ENCODE peak calls at places on chromosome X, in six cellular contexts. S is K562, G is A549, Y is transverse colon, V is GM12892, I is body of pancreas. W is an unnamed sample.

GRCh38 chrX:10450959-10451355 is 169.4 kb downstream of the MID1 start:
- DNase-seq in I (no peak), S (no peak), G (no peak), Y (no peak), V (no peak), W (no peak)

GRCh38 chrX:42519666-42520231 is 258.2 kb downstream of the PPP1R2C start:
- DNase-seq in V (no peak), I (no peak), G (peak), S (peak), Y (no peak), W (no peak)

GRCh38 chrX:108541286-108541685 is 101.6 kb downstream of the COL4A5 start:
- DNase-seq in V (no peak), S (no peak), I (no peak), G (no peak), Y (no peak), W (no peak)

GRCh38 chrX:4674028-4674782 is 960.8 kb upstream of the PRKX start:
- DNase-seq in V (no peak), I (no peak), S (no peak), G (no peak), Y (no peak), W (no peak)

GRCh38 chrX:13427441-13428054 is 107.7 kb upstream of the ATXN3L start:
- DNase-seq in S (peak), Y (no peak), I (no peak), V (no peak), G (peak), W (no peak)

GRCh38 chrX:19005909-19006308 is 22.0 kb upstream of the PHKA2 start:
- DNase-seq in V (no peak), Y (no peak), S (no peak), G (peak), I (no peak), W (no peak)

GRCh38 chrX:12791253-12792228 is at the start of gene PRPS2:
- DNase-seq in I (peak), S (peak), V (peak), G (peak), Y (peak), W (peak)

GRCh38 chrX:70998402-70999027 is 67.6 kb upstream of the SLC7A3 start:
- DNase-seq in V (no peak), S (peak), Y (no peak), G (peak), I (no peak), W (peak)

GRCh38 chrX:152197425-152197824 is 59.0 kb upstream of the MAGEA10 start:
- DNase-seq in V (no peak), Y (no peak), I (no peak), S (peak), G (no peak), W (no peak)

GRCh38 chrX:110108381-110108796 is 105.5 kb downstream of the TMEM164 start:
- DNase-seq in S (no peak), V (no peak), Y (no peak), I (no peak), G (no peak), W (no peak)

GRCh38 chrX:2627272-2627867 is 63.7 kb upstream of the CD99 start:
- DNase-seq in S (peak), G (peak), V (no peak), Y (peak), I (peak), W (peak)

GRCh38 chrX:108071578-108071977 is 19.8 kb downstream of the PSMD10 start:
- DNase-seq in I (no peak), V (no peak), G (no peak), Y (no peak), S (no peak), W (no peak)

GRCh38 chrX:148416931-148417330 is 83.5 kb upstream of the AFF2 start:
- DNase-seq in I (no peak), V (no peak), G (no peak), Y (no peak), S (no peak), W (no peak)

DNA sequence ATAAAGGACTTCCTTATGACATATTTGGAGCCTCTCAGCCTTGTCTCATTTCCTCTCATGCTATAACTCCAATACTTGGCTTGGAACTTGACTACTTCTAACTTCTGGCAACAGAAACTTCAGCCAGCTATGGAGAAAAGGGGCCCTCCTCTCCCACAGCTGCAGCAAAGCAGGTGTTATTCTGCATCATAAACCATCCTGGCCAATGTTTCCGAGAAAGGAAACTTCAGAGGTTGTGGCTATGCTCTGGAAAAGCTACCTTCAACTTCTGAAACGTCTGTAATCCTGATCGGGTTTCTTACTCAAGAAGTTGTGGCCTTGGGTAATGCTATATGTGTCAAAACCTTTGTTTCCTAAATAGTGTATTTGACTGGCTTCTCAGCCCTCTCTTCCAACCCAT is 109.5 kb upstream of the CDX4 start:
- DNase-seq in I (no peak), Y (no peak), G (no peak), V (no peak), S (no peak), W (no peak)
- TF ChIP-seq POLR2A in I (no peak), Y (no peak), G (no peak), V (no peak), S (no peak), W (no peak)

DNA sequence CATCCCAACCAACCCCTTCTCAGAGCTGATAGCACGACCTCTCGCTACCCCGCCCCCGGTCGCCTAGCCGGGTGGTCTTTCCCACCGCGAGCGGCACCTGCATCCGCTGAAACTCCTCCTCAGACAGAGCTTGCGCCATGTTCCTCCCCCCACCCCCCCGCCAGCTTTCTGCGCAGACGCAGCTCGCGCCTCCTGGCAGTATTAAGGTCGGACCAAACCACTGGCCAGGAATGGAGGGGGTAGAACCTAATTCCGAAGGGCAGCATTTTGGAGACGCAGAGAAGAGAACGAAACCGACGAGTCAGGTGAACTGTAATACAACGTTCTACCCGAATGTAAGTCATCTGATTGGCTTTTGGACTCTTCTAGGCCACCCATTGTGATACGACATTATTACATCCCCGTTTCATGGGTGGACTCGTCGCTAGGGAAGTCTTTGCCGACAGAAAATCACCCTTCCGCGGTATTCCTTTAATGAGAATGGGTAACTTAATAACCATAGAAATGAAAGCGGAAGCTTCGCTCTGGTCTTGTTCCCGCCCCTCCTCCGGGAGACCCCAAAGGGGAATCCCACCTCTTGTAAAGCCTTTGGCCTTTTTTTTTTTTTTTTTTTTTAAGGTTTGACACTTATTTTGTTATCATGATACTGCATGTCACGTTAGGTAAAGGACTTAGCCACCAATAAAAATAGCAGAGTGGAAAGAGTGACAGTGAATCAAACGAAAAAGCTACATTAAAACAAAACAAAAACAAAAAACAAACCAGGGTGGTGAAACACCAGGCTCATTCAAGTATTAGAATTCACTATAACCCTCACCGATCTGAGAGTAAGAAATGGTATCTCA is at the start of gene GRIPAP1:
- DNase-seq in G (peak), V (peak), Y (peak), S (peak), I (peak), W (peak)
- TF ChIP-seq POLR2A in G (peak), V (peak), Y (peak), S (peak), I (peak), W (no peak)

DNA sequence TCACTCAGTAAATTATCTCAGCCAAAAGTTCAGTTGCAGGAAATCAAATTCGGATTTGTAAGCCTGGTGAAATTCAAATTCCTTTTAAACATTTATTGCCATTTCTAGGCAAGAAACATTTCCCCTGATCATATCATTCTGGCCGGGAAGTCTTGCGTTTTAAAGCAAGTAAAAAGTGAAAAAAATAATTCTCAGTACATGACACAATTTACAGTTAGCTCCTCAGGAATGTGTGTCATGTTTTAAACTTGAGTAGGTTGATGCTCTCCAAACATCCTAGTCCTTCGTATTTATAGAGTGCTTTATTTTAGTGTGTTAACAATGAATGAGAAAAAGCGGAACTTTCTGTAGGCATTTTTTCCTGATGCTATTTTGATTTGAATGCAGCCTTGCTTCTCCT is 158.3 kb upstream of the SCML1 start:
- DNase-seq in V (no peak), I (no peak), S (no peak), Y (no peak), G (no peak), W (no peak)
- TF ChIP-seq POLR2A in V (no peak), I (no peak), S (no peak), Y (no peak), G (no peak), W (no peak)

GRCh38 chrX:78139160-78140123 is at the start of gene TAF9B:
- DNase-seq in G (peak), S (peak), I (peak), V (peak), Y (peak), W (peak)
- TF ChIP-seq POLR2A in G (peak), S (peak), I (peak), V (peak), Y (peak), W (no peak)

DNA sequence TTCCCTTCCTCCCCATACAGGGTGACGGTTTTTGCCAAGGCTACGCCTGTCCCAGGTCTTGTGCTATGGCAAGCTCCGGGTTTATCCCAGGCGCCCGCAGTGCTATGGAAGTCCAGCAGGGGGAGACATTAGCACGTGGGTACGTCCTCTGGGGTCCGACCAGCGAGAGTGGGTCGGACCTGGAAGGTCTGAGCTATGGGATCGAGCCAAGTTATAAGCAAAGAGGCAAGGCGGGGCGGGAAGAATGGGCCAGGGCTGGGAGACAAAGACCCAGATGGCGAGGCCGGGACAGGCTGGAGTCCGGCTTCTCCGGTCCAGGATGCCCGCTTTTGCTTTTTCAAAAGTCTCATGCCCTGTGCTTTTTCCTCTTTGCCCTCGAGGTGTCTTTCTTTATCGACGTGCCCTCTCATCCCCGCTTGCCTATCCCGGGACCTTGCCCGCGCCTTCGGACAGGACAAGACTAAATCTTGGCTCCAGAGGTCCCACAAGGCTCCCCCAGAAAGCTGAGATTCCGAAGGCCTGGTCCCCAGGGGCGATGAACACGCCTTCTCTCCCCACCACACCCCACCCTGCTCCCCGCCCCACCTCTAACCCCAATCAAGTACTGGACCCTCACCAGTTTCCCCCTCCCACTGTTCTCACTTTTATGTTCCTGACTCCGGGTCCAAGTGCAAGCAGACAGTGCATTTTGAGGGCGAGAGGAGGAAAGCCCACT is 816 bp upstream of the EFNB1 start:
- DNase-seq in G (peak), S (peak), I (peak), Y (peak), V (peak), W (peak)
- TF ChIP-seq POLR2A in G (no peak), S (no peak), I (no peak), Y (no peak), V (no peak), W (no peak)

GRCh38 chrX:37716502-37717068 is 31.0 kb downstream of the XK start:
- DNase-seq in V (no peak), I (no peak), Y (no peak), S (peak), G (no peak), W (no peak)
- TF ChIP-seq POLR2A in V (no peak), I (no peak), Y (no peak), S (no peak), G (no peak), W (no peak)

GRCh38 chrX:47144626-47145407 is at the start of the genes NDUFB11 and RBM10:
- DNase-seq in G (peak), V (peak), I (peak), Y (peak), S (peak), W (peak)
- TF ChIP-seq POLR2A in G (peak), V (peak), I (peak), Y (peak), S (peak), W (no peak)

GRCh38 chrX:37580080-37580479 is 8.6 kb downstream of the LANCL3 start:
- DNase-seq in V (no peak), G (no peak), I (no peak), Y (no peak), S (no peak), W (no peak)
- TF ChIP-seq POLR2A in V (no peak), G (no peak), I (no peak), Y (no peak), S (no peak), W (no peak)

GRCh38 chrX:44871114-44871645 is 1.8 kb upstream of the KDM6A start:
- DNase-seq in G (no peak), I (peak), S (peak), Y (peak), V (no peak), W (no peak)

GRCh38 chrX:44873415-44874270 is 655 bp downstream of the KDM6A start:
- DNase-seq in S (peak), V (peak), I (peak), G (peak), Y (peak), W (peak)

GRCh38 chrX:44874481-44875184 is 1.6 kb downstream of the KDM6A start:
- DNase-seq in V (no peak), G (peak), Y (peak), S (peak), I (no peak), W (no peak)

GRCh38 chrX:44872817-44873414 is at the start of gene KDM6A:
- DNase-seq in Y (peak), V (peak), I (peak), G (peak), S (peak), W (peak)

DNA sequence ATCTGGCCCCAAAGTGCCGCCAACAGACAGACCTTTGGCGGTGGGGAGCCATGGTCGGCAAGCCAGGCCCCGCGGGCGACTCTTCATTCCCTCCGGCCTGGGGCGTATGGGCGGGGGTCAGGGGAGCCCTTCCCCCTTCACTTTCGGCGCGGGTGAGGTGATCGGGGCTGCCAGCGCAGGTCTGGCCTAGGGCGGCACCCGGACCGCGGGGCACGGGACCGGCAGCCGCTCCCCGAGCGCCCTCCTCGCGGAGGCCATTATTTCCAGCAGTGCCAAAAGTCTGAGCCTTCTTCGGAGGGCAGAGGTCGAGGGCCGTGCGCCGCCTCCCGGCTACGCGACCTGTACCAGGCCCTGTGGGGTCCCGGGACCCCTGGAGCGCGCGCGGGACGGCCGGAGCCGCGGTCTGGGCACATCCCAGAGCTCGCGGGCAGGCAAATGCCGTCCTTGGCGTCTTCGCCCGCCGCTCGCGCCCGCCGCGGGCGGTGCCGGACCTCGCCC is 620 bp upstream of the KDM6A start:
- DNase-seq in S (peak), I (peak), Y (peak), V (peak), G (no peak), W (peak)
- TF ChIP-seq POLR2A in S (no peak), I (no peak), Y (no peak), V (no peak), G (peak), W (no peak)

GRCh38 chrX:40773809-40774208 is 38.5 kb upstream of the MED14 start:
- DNase-seq in V (no peak), S (no peak), I (no peak), G (peak), Y (no peak), W (no peak)

GRCh38 chrX:40780123-40780522 is 44.8 kb upstream of the MED14 start:
- DNase-seq in Y (no peak), G (no peak), I (no peak), V (no peak), S (no peak), W (no peak)

GRCh38 chrX:40784516-40785151 is 49.3 kb upstream of the MED14 start:
- DNase-seq in G (peak), Y (no peak), I (no peak), S (no peak), V (no peak), W (no peak)

GRCh38 chrX:40773188-40773587 is 37.8 kb upstream of the MED14 start:
- DNase-seq in I (no peak), G (no peak), V (no peak), Y (no peak), S (no peak), W (no peak)

GRCh38 chrX:40778861-40779575 is 43.7 kb upstream of the MED14 start:
- DNase-seq in Y (no peak), S (no peak), V (no peak), G (no peak), I (no peak), W (no peak)
- TF ChIP-seq POLR2A in Y (no peak), S (no peak), V (no peak), G (no peak), I (no peak), W (no peak)